ENCODE peak calls at places on chromosomes 3 and 15, in eight cellular contexts. U is OCI-LY7; X is GM12865; S is mucosa of descending colon; R is psoas muscle; Y is CD8-positive, alpha-beta T cell; P is fibroblast of lung; O is body of pancreas. W is an unnamed sample.

GRCh38 chr15:101070502-101071273 is 151.5 kb downstream of the LRRK1 start:
- DNase-seq in P (peak), R (no peak), Y (no peak), X (no peak), O (no peak), S (peak), U (no peak), W (peak)

GRCh38 chr15:48373855-48374421 is 42.7 kb downstream of the DUT start:
- DNase-seq in R (peak), O (no peak), S (no peak), P (peak), U (no peak), Y (no peak), X (no peak), W (no peak)

GRCh38 chr3:41716391-41716910 is 245.5 kb downstream of the ULK4 start:
- DNase-seq in Y (no peak), O (no peak), R (no peak), U (no peak), S (no peak), X (no peak), P (peak), W (no peak)

GRCh38 chr3:159174715-159175390 is 373.0 kb downstream of the MFSD1 start:
- DNase-seq in O (no peak), R (no peak), P (peak), X (no peak), S (no peak), U (no peak), Y (no peak), W (no peak)

GRCh38 chr15:93520206-93520605 is 431.2 kb upstream of the RGMA start:
- DNase-seq in R (peak), O (no peak), X (no peak), P (no peak), Y (no peak), S (no peak), U (no peak), W (no peak)

GRCh38 chr3:137946341-137946973 is 63.5 kb upstream of the CLDN18 start:
- DNase-seq in Y (peak), P (peak), O (peak), R (peak), X (peak), S (peak), U (peak), W (peak)

GRCh38 chr15:30043211-30043655 is 39.5 kb upstream of the GOLGA8J start:
- DNase-seq in P (peak), X (no peak), R (no peak), S (no peak), Y (no peak), O (no peak), U (no peak), W (no peak)

GRCh38 chr15:42493694-42494093 is 1.7 kb upstream of the SNAP23 start:
- DNase-seq in S (no peak), P (no peak), X (no peak), O (no peak), U (peak), Y (no peak), R (no peak), W (no peak)

DNA sequence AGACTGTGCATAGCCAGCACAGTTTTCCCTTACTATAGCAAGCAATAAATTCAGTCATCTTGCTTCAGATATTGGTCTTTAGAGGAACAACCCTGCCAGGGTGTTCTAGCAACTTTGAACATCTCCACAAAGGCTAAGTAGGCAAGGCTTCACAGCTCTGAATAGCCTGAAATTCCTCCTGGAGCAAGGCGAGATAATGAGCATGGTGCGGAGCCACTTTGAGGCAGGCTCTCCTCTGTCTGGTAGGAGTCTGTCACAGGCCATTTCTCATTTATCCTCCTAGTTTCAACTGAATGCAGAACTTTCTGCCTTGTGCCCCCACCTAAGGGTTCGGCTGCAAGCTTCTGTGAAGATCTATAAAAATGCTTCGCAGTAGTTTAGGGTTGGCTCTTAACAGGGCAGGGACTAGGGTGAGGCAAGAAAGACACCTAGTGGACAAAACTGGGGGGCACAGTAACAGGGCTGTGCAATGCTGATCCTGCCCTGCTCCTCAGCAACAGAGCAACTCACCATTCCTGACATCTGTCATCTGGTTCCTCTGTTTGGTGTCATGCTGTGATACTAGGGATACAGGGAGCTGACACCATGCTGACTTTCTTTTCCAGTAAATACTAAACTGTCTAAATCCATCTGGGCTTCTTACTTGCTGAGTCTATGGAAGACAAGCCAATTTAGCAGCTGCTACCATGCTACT is 16.6 kb upstream of the EHHADH start:
- DNase-seq in P (peak), X (peak), S (no peak), U (no peak), Y (no peak), O (no peak), R (no peak), W (peak)
- TF ChIP-seq CTCF in P (peak), X (peak), S (peak), U (peak), Y (peak), O (peak), R (no peak), W (peak)

GRCh38 chr3:107416886-107417285 is 39.6 kb downstream of the CCDC54 start:
- DNase-seq in P (peak), O (no peak), X (no peak), Y (no peak), U (no peak), S (no peak), R (no peak), W (no peak)

GRCh38 chr3:107416138-107416537 is 38.9 kb downstream of the CCDC54 start:
- DNase-seq in U (no peak), O (no peak), X (no peak), P (peak), Y (no peak), S (no peak), R (no peak), W (no peak)

GRCh38 chr3:107412376-107412775 is 35.1 kb downstream of the CCDC54 start:
- DNase-seq in R (no peak), S (no peak), O (no peak), X (no peak), P (peak), U (no peak), Y (no peak), W (no peak)

GRCh38 chr3:107413264-107413663 is 36.0 kb downstream of the CCDC54 start:
- DNase-seq in O (no peak), Y (no peak), P (no peak), U (no peak), R (no peak), X (no peak), S (no peak), W (no peak)

DNA sequence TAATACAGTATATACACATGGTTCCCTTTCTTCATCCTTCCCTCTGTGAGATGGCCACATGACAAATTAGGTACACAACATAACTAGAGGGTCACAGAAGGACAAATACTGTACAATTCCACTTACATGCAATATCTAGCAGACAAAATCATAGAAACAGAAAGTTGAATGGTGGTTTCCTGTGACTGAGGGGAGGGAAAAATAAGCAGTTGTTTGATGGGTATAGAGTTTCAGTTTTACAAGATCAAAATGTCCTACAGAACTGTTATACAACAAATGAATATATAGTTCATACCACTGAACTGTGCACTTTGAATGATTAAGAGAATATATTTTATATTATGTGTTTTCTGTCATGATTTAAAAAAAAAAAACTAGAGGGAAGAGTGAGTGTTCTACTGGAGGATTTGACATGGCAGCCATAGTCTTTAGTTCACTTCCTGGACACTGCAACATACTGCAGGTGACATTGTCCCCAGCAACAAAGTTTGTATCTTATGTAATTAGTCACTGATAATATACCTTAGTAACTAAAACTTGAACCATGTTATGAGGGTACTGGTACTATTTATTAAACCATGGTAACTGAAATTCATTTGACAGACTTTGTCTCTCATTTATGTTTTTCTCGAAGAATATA is 37.2 kb downstream of the CCDC54 start:
- DNase-seq in X (peak), O (no peak), Y (no peak), S (no peak), R (no peak), P (no peak), U (no peak), W (no peak)
- H3K4me3 ChIP-seq in X (no peak), O (no peak), Y (no peak), S (no peak), R (no peak), P (no peak), U (no peak), W (no peak)

DNA sequence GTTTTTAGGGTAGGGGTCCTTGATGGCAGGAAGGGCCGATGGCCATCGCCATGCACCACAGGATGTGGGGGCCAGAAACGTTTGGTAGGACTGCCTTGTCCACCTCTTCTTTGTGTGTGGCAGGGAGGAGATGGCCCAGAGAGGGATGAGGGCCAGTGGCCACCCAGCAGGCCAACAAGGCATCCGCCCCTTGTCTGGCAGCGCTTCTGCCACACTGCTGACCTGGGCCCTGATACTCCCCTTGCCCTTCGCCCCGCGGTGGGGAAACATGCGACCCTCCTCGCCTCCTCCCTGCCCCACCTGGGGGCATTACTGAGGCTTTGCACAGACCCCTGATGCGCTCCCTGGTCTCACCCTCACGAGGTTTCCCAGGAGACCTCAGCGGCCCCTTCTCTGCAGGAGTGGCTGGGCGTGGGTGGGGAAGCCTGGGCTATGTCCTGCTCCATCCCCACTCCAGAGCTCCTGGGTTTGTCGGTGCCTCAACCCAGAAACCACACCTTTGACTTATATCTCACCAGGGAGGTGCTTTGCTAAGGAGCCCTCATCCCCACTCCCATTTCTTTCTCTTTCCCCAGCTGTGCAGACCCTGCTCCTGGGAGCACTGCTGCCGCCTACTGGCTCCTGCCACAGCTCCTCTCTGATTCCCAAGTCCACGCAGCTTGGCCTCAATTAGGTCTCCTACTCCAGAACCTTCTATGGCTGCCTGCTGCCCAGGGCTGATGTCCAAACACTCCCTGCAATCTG is 38.7 kb downstream of the FEM1B start:
- DNase-seq in U (peak), Y (no peak), R (no peak), P (no peak), S (no peak), O (peak), X (peak), W (no peak)
- TF ChIP-seq CTCF in U (peak), Y (no peak), R (no peak), P (peak), S (no peak), O (no peak), X (peak), W (peak)

DNA sequence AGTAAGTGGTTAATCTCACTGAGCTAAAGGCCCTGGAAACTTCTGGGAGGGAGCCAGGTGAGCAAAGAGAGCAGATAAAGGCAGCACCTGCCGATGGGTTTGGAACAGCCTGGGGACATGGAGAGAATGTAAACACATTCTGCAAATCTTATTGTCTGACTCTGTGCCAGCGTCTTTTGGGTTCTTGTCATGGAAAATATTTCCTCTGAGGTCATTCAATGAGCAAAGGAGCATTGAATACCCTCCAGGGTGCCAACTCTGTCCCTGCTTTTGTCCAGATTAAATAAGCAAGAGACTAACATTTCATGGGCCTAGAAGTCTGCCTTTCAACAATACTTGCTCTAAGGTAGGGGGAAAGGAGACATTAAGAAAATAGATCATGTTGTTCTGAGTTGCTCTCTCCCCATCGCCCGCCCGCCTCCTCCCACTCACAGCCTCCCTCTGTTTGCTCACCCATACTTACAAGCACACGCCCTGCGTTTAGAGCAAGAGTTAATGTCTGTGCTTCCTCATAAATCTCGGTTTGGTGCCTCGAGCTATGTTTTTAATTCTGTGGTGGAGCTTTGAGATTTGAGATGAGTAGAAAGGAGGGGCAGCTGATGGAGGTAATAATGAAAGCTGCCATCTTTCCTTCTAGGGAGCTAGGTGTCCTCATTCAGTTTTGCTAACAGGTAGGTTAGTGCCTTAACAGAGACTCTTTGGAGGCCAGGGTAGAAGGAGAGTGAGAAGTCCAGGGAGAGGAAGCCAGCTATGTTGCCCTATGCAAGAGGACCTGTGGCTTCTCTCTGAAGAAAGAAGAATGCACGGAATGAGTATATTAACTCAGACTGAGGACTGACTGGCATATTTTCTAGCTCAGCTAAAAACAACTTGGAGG is 132.9 kb downstream of the TPRG1 start:
- DNase-seq in X (peak), U (no peak), S (peak), P (peak), Y (no peak), O (peak), R (no peak), W (no peak)
- H3K4me3 ChIP-seq in X (no peak), U (no peak), S (no peak), P (no peak), Y (no peak), O (no peak), R (no peak), W (no peak)

GRCh38 chr3:179560791-179561190 is 1.9 kb upstream of the ACTL6A start:
- DNase-seq in U (no peak), Y (no peak), O (no peak), R (no peak), X (no peak), P (no peak), S (no peak), W (no peak)

GRCh38 chr3:179562467-179563297 is at the start of gene ACTL6A:
- DNase-seq in Y (peak), R (peak), S (peak), O (peak), X (peak), U (peak), P (peak), W (peak)

GRCh38 chr3:179558742-179559364 is 3.9 kb upstream of the ACTL6A start:
- DNase-seq in P (peak), X (peak), U (peak), S (no peak), O (peak), R (peak), Y (no peak), W (peak)

GRCh38 chr3:179565496-179565895 is 2.8 kb downstream of the ACTL6A start:
- DNase-seq in O (no peak), U (peak), S (no peak), P (no peak), R (no peak), Y (no peak), X (peak), W (no peak)

DNA sequence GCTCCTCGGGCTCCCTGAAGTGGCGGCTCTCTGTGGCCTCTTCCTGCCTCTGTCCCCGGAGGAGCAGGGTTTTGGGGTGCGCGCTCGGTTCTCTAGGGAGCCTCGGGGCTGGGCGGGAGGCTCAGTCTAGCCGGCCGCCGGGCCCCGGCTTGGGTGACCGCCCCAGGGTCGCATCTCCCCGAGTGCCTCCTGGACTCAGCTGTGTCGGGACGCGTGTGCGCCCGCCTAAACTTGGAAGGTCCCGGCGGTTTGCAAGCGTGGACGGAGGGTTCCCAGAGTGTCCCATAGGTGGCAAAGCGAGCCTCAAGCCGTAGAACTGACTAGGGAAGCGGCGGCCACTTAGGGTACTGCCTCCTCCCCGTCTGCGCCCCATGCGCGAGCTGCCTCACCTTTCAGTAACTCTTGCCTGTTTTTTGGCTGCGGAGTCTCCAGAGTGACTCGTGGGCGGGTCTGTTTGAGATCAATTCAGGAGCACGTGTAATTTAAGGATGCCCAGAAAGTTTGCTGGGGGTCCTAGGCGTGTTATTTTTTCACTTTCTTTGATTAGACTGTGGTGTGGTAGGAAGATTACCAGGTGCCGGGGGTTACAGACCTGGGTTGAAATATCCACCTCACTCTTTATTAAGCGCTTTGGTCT is 690 bp downstream of the ACTL6A start:
- DNase-seq in S (peak), P (peak), X (peak), U (peak), Y (peak), O (peak), R (peak), W (peak)
- TF ChIP-seq CTCF in S (peak), P (peak), X (peak), U (peak), Y (peak), O (peak), R (peak), W (no peak)

GRCh38 chr3:158103131-158103955 is 2.9 kb downstream of the SHOX2 start:
- DNase-seq in O (no peak), R (peak), X (no peak), P (no peak), S (peak), Y (no peak), U (no peak), W (no peak)

GRCh38 chr3:158102660-158103085 is 3.5 kb downstream of the SHOX2 start:
- DNase-seq in P (no peak), O (no peak), X (no peak), Y (no peak), U (no peak), S (peak), R (no peak), W (no peak)

GRCh38 chr3:158105124-158105709 is 1.0 kb downstream of the SHOX2 start:
- DNase-seq in Y (no peak), R (no peak), U (no peak), X (no peak), O (no peak), P (no peak), S (no peak), W (no peak)

GRCh38 chr3:158104346-158105020 is 1.7 kb downstream of the SHOX2 start:
- DNase-seq in O (no peak), P (no peak), R (no peak), X (no peak), Y (no peak), U (no peak), S (no peak), W (no peak)

GRCh38 chr3:158103956-158104338 is 2.3 kb downstream of the SHOX2 start:
- DNase-seq in P (no peak), R (no peak), U (no peak), S (peak), X (no peak), O (no peak), Y (no peak), W (no peak)
- H3K4me3 ChIP-seq in P (no peak), R (peak), U (no peak), S (no peak), X (no peak), O (no peak), Y (no peak), W (peak)

GRCh38 chr3:183008799-183009198 is 28.5 kb upstream of the DCUN1D1 start:
- DNase-seq in U (no peak), Y (no peak), P (peak), O (no peak), X (no peak), S (no peak), R (no peak), W (no peak)
- TF ChIP-seq CTCF in U (no peak), Y (no peak), P (no peak), O (no peak), X (no peak), S (no peak), R (no peak), W (no peak)

GRCh38 chr3:43062040-43062555 is 43.8 kb downstream of the POMGNT2 start:
- DNase-seq in U (no peak), X (no peak), O (no peak), S (no peak), R (no peak), P (no peak), Y (no peak), W (no peak)

GRCh38 chr3:43062556-43063040 is 43.3 kb downstream of the POMGNT2 start:
- DNase-seq in P (peak), Y (no peak), S (no peak), U (no peak), R (no peak), O (no peak), X (no peak), W (no peak)

GRCh38 chr3:43061101-43061895 is 44.6 kb downstream of the POMGNT2 start:
- DNase-seq in X (no peak), O (no peak), U (no peak), Y (no peak), S (no peak), P (no peak), R (no peak), W (no peak)

GRCh38 chr3:43059456-43059855 is 46.4 kb downstream of the POMGNT2 start:
- DNase-seq in X (no peak), S (no peak), O (no peak), Y (no peak), P (no peak), R (no peak), U (no peak), W (no peak)

GRCh38 chr3:43063114-43063513 is 42.8 kb downstream of the POMGNT2 start:
- DNase-seq in S (no peak), P (no peak), O (no peak), U (no peak), R (no peak), Y (no peak), X (no peak), W (no peak)
- H3K4me3 ChIP-seq in S (no peak), P (no peak), O (no peak), U (no peak), R (no peak), Y (no peak), X (no peak), W (no peak)